ENCODE peak calls at places on chromosomes 7 and 10, in five cellular contexts. I is NCI-H2081, F is Calu3, R is right cardiac atrium, U is HS-5. G is an unnamed sample.

GRCh38 chr7:98174334-98175259 is 36.6 kb upstream of the BHLHA15 start:
- DNase-seq in I (peak; percentile 68), F (no peak), R (peak; percentile 82), U (no peak), G (no peak)

GRCh38 chr10:110399163-110400094 is 94.7 kb upstream of the SMNDC1 start:
- DNase-seq in I (no peak), F (peak; percentile 68), R (no peak), U (peak; percentile 98), G (peak; percentile 98)

GRCh38 chr10:65571011-65571570 is 1354.7 kb upstream of the LRRTM3 start:
- DNase-seq in I (peak; percentile 36), F (peak; percentile 11), R (no peak), U (no peak), G (peak; percentile 14)

GRCh38 chr10:100735345-100736143 is 9.8 kb upstream of the PAX2 start:
- DNase-seq in I (no peak), F (no peak), R (no peak), U (no peak), G (no peak)

GRCh38 chr10:28938745-28939144 is 261.4 kb downstream of the BAMBI start:
- DNase-seq in I (no peak), F (no peak), R (no peak), U (no peak), G (no peak)

GRCh38 chr10:92846-93245 is 42.4 kb upstream of the ZMYND11 start:
- DNase-seq in I (no peak), F (no peak), R (no peak), U (no peak), G (no peak)

GRCh38 chr7:100371561-100372171 is 1.6 kb upstream of the PILRA start:
- DNase-seq in I (no peak), F (no peak), R (peak; percentile 38), U (no peak), G (no peak)

GRCh38 chr10:24706479-24707118 is 17.1 kb downstream of the ARHGAP21 start:
- DNase-seq in I (peak; percentile 20), F (peak; percentile 40), R (no peak), U (peak; percentile 68), G (peak; percentile 74)

GRCh38 chr10:42637648-42638052 is 720 bp downstream of the ZNF33B start:
- DNase-seq in I (no peak), F (peak; percentile 9), R (no peak), U (no peak), G (no peak)

GRCh38 chr10:78905940-78906308 is 162.8 kb upstream of the ZMIZ1 start:
- DNase-seq in I (peak; percentile 62), F (no peak), R (no peak), U (no peak), G (no peak)

GRCh38 chr7:91343420-91343819 is 79.2 kb downstream of the FZD1 start:
- DNase-seq in I (no peak), F (no peak), R (no peak), U (no peak), G (no peak)

GRCh38 chr7:94414481-94414880 is 19.8 kb downstream of the COL1A2 start:
- DNase-seq in I (peak; percentile 65), F (no peak), R (no peak), U (no peak), G (peak; percentile 49)

GRCh38 chr10:127405221-127405620 is 143.9 kb upstream of the NPS start:
- DNase-seq in I (no peak), F (no peak), R (no peak), U (peak; percentile 14), G (peak; percentile 67)

GRCh38 chr7:17713584-17713983 is 226.7 kb downstream of the SNX13 start:
- DNase-seq in I (no peak), F (no peak), R (no peak), U (no peak), G (no peak)

GRCh38 chr7:157520249-157520648 is 183.4 kb downstream of the DNAJB6 start:
- DNase-seq in I (no peak), F (no peak), R (no peak), U (no peak), G (no peak)

GRCh38 chr10:964321-964987 is 23.8 kb upstream of the GTPBP4 start:
- DNase-seq in I (no peak), F (no peak), R (no peak), U (no peak), G (no peak)